ENCODE peak calls at places on chromosome 9, in five cellular contexts. J is hypothalamus; W is caudate nucleus; X is AG08396; G is activated naive CD8-positive, alpha-beta T cell treated with anti-CD3 and anti-CD28 coated beads, Interleukin-2, amount 50 U/mL, for 24 hours. D is an unnamed sample.

GRCh38 chr9:18442629-18443491 is 31.1 kb upstream of the ADAMTSL1 start:
- DNase-seq in J (peak), W (peak), X (peak), G (peak), D (peak)

GRCh38 chr9:127185931-127186781 is 63.7 kb upstream of the ANGPTL2 start:
- DNase-seq in J (peak), W (peak), X (peak), G (no peak), D (peak)

GRCh38 chr9:79917417-79917816 is 345.7 kb downstream of the TLE4 start:
- DNase-seq in J (no peak), W (no peak), X (no peak), G (no peak), D (no peak)

GRCh38 chr9:127557466-127557869 is 54.6 kb upstream of the STXBP1 start:
- DNase-seq in J (no peak), W (no peak), X (peak), G (no peak), D (no peak)

GRCh38 chr9:91422832-91423711 is 560 bp downstream of the NFIL3 start:
- DNase-seq in J (peak), W (peak), X (peak), G (peak), D (peak)

GRCh38 chr9:36576866-36577265 is 4.2 kb downstream of the MELK start:
- DNase-seq in J (no peak), W (no peak), X (no peak), G (peak), D (no peak)

GRCh38 chr9:133327834-133328484 is 8.0 kb downstream of the SURF6 start:
- DNase-seq in J (no peak), W (no peak), X (no peak), G (no peak), D (peak)

GRCh38 chr9:128912270-128912853 is 8.4 kb upstream of the PHYHD1 start:
- DNase-seq in J (no peak), W (peak), X (peak), G (no peak), D (no peak)

GRCh38 chr9:73158723-73159122 is 7.1 kb downstream of the ANXA1 start:
- DNase-seq in J (no peak), W (no peak), X (no peak), G (no peak), D (no peak)